ENCODE peak calls at places on chromosomes 12 and 14, in four cellular contexts. One of them, this sample, is unnamed.

GRCh38 chr14:59360923-59361794 is 104.0 kb downstream of the GPR135 start:
- DNase-seq in K562: peak; percentile 42
- DNase-seq in CD4-positive, alpha-beta memory T cell: no peak
- DNase-seq in HepG2: peak; percentile 59
- DNase-seq in this sample: peak; percentile 22

GRCh38 chr14:51327376-51327775 is 87.3 kb downstream of the TMX1 start:
- DNase-seq in CD4-positive, alpha-beta memory T cell: no peak
- DNase-seq in K562: no peak
- DNase-seq in HepG2: no peak
- DNase-seq in this sample: no peak

GRCh38 chr14:101665478-101666078 is 95.9 kb upstream of the PPP2R5C start:
- DNase-seq in K562: peak; percentile 11
- DNase-seq in CD4-positive, alpha-beta memory T cell: peak; percentile 13
- DNase-seq in HepG2: peak; percentile 32
- DNase-seq in this sample: no peak

GRCh38 chr14:65290830-65291229 is 121.7 kb upstream of the FUT8 start:
- DNase-seq in K562: no peak
- DNase-seq in HepG2: peak; percentile 68
- DNase-seq in CD4-positive, alpha-beta memory T cell: no peak
- DNase-seq in this sample: no peak

GRCh38 chr12:102406033-102406584 is 74.3 kb downstream of the IGF1 start:
- DNase-seq in K562: no peak
- DNase-seq in HepG2: no peak
- DNase-seq in CD4-positive, alpha-beta memory T cell: no peak
- DNase-seq in this sample: peak; percentile 48

GRCh38 chr14:25055005-25055404 is 5.1 kb upstream of the STXBP6 start:
- DNase-seq in K562: no peak
- DNase-seq in CD4-positive, alpha-beta memory T cell: no peak
- DNase-seq in HepG2: no peak
- DNase-seq in this sample: no peak

GRCh38 chr14:96764012-96764411 is 33.2 kb upstream of the VRK1 start:
- DNase-seq in CD4-positive, alpha-beta memory T cell: no peak
- DNase-seq in HepG2: no peak
- DNase-seq in K562: no peak
- DNase-seq in this sample: no peak

GRCh38 chr12:48556631-48557030 is 13.2 kb downstream of the LALBA start:
- DNase-seq in HepG2: no peak
- DNase-seq in CD4-positive, alpha-beta memory T cell: no peak
- DNase-seq in K562: no peak
- DNase-seq in this sample: no peak

GRCh38 chr12:55642275-55643068 is 5.8 kb downstream of the OR10P1 start:
- DNase-seq in K562: no peak
- DNase-seq in CD4-positive, alpha-beta memory T cell: no peak
- DNase-seq in HepG2: no peak
- DNase-seq in this sample: no peak

GRCh38 chr12:95815635-95816212 is 25.2 kb upstream of the NTN4 start:
- DNase-seq in CD4-positive, alpha-beta memory T cell: peak; percentile 20
- DNase-seq in K562: no peak
- DNase-seq in HepG2: peak; percentile 36
- DNase-seq in this sample: no peak

GRCh38 chr14:73467800-73468199 is 9.5 kb upstream of the NUMB start:
- DNase-seq in K562: no peak
- DNase-seq in CD4-positive, alpha-beta memory T cell: no peak
- DNase-seq in HepG2: no peak
- DNase-seq in this sample: no peak

GRCh38 chr12:110741795-110742717 is 635 bp downstream of the PPP1CC start:
- DNase-seq in K562: no peak
- DNase-seq in CD4-positive, alpha-beta memory T cell: no peak
- DNase-seq in HepG2: no peak
- DNase-seq in this sample: peak; percentile 62

GRCh38 chr14:93199031-93199430 is 7.8 kb downstream of the GON7 start:
- DNase-seq in CD4-positive, alpha-beta memory T cell: no peak
- DNase-seq in HepG2: no peak
- DNase-seq in K562: no peak
- DNase-seq in this sample: no peak

GRCh38 chr12:79659961-79660431 is 30.8 kb downstream of the PAWR start:
- DNase-seq in CD4-positive, alpha-beta memory T cell: no peak
- DNase-seq in HepG2: no peak
- DNase-seq in K562: no peak
- DNase-seq in this sample: no peak

GRCh38 chr12:49706351-49707126 is 666 bp downstream of the FMNL3 start:
- DNase-seq in HepG2: no peak
- DNase-seq in CD4-positive, alpha-beta memory T cell: no peak
- DNase-seq in K562: peak; percentile 62
- DNase-seq in this sample: no peak

GRCh38 chr12:53048780-53049401 is 974 bp upstream of the TNS2 start:
- DNase-seq in CD4-positive, alpha-beta memory T cell: no peak
- DNase-seq in K562: peak; percentile 38
- DNase-seq in HepG2: peak; percentile 40
- DNase-seq in this sample: no peak

GRCh38 chr14:98984719-98985041 is 287.3 kb downstream of the BCL11B start:
- DNase-seq in CD4-positive, alpha-beta memory T cell: peak; percentile 87
- DNase-seq in K562: peak; percentile 35
- DNase-seq in HepG2: no peak
- DNase-seq in this sample: no peak

GRCh38 chr12:89671469-89671868 is 37.2 kb downstream of the ATP2B1 start:
- DNase-seq in K562: no peak
- DNase-seq in HepG2: no peak
- DNase-seq in CD4-positive, alpha-beta memory T cell: no peak
- DNase-seq in this sample: no peak

GRCh38 chr14:64112859-64113258 is 181.3 kb downstream of the ESR2 start:
- DNase-seq in CD4-positive, alpha-beta memory T cell: no peak
- DNase-seq in HepG2: no peak
- DNase-seq in K562: no peak
- DNase-seq in this sample: no peak

GRCh38 chr14:57273236-57273635 is 4.5 kb downstream of the AP5M1 start:
- DNase-seq in HepG2: peak; percentile 16
- DNase-seq in K562: no peak
- DNase-seq in CD4-positive, alpha-beta memory T cell: no peak
- DNase-seq in this sample: no peak

GRCh38 chr14:48325486-48325885 is 650.1 kb upstream of the MDGA2 start:
- DNase-seq in CD4-positive, alpha-beta memory T cell: no peak
- DNase-seq in K562: no peak
- DNase-seq in HepG2: no peak
- DNase-seq in this sample: no peak

GRCh38 chr12:55929306-55929791 is 1.6 kb upstream of the DGKA start:
- DNase-seq in K562: no peak
- DNase-seq in CD4-positive, alpha-beta memory T cell: peak; percentile 94
- DNase-seq in HepG2: no peak
- DNase-seq in this sample: no peak

GRCh38 chr14:36946872-36947271 is 225.5 kb downstream of the SLC25A21 start:
- DNase-seq in HepG2: no peak
- DNase-seq in K562: no peak
- DNase-seq in CD4-positive, alpha-beta memory T cell: no peak
- DNase-seq in this sample: no peak

GRCh38 chr12:2668816-2669215 is 126.0 kb upstream of the FKBP4 start:
- DNase-seq in K562: no peak
- DNase-seq in CD4-positive, alpha-beta memory T cell: no peak
- DNase-seq in HepG2: no peak
- DNase-seq in this sample: no peak

GRCh38 chr12:110669193-110669502 is 19.8 kb downstream of the HVCN1 start:
- DNase-seq in HepG2: no peak
- DNase-seq in CD4-positive, alpha-beta memory T cell: no peak
- DNase-seq in K562: no peak
- DNase-seq in this sample: no peak

GRCh38 chr12:22121224-22121623 is 75.2 kb downstream of the CMAS start:
- DNase-seq in HepG2: peak; percentile 9
- DNase-seq in CD4-positive, alpha-beta memory T cell: peak; percentile 26
- DNase-seq in K562: no peak
- DNase-seq in this sample: no peak

GRCh38 chr12:52252728-52253328 is 19.8 kb downstream of the KRT7 start:
- DNase-seq in K562: no peak
- DNase-seq in HepG2: no peak
- DNase-seq in CD4-positive, alpha-beta memory T cell: no peak
- DNase-seq in this sample: no peak

GRCh38 chr14:30333934-30334333 is 225.0 kb upstream of the G2E3 start:
- DNase-seq in HepG2: no peak
- DNase-seq in K562: no peak
- DNase-seq in CD4-positive, alpha-beta memory T cell: no peak
- DNase-seq in this sample: no peak

GRCh38 chr14:69260246-69260978 is 454 bp downstream of the GALNT16 start:
- DNase-seq in CD4-positive, alpha-beta memory T cell: no peak
- DNase-seq in K562: peak; percentile 8
- DNase-seq in HepG2: no peak
- DNase-seq in this sample: no peak

GRCh38 chr14:74612346-74613021 is 447 bp upstream of the LTBP2 start:
- DNase-seq in K562: peak; percentile 89
- DNase-seq in CD4-positive, alpha-beta memory T cell: peak; percentile 86
- DNase-seq in HepG2: peak; percentile 51
- DNase-seq in this sample: peak; percentile 21

GRCh38 chr12:34398366-34398705 is 376.0 kb downstream of the ALG10 start:
- DNase-seq in HepG2: no peak
- DNase-seq in K562: peak; percentile 1
- DNase-seq in CD4-positive, alpha-beta memory T cell: no peak
- DNase-seq in this sample: no peak

GRCh38 chr12:59322473-59322872 is 273.4 kb upstream of the SLC16A7 start:
- DNase-seq in CD4-positive, alpha-beta memory T cell: no peak
- DNase-seq in HepG2: no peak
- DNase-seq in K562: no peak
- DNase-seq in this sample: peak; percentile 70

GRCh38 chr12:65509953-65510352 is 231.5 kb downstream of the MSRB3 start:
- DNase-seq in CD4-positive, alpha-beta memory T cell: no peak
- DNase-seq in K562: no peak
- DNase-seq in HepG2: no peak
- DNase-seq in this sample: no peak

GRCh38 chr12:65511927-65512326 is 233.4 kb downstream of the MSRB3 start:
- DNase-seq in HepG2: no peak
- DNase-seq in K562: no peak
- DNase-seq in CD4-positive, alpha-beta memory T cell: no peak
- DNase-seq in this sample: no peak

GRCh38 chr12:65510584-65511050 is 232.1 kb downstream of the MSRB3 start:
- DNase-seq in K562: no peak
- DNase-seq in CD4-positive, alpha-beta memory T cell: no peak
- DNase-seq in HepG2: peak; percentile 88
- DNase-seq in this sample: peak; percentile 33

GRCh38 chr12:65508281-65509035 is 230.0 kb downstream of the MSRB3 start:
- DNase-seq in K562: no peak
- DNase-seq in CD4-positive, alpha-beta memory T cell: no peak
- DNase-seq in HepG2: no peak
- DNase-seq in this sample: no peak

DNA sequence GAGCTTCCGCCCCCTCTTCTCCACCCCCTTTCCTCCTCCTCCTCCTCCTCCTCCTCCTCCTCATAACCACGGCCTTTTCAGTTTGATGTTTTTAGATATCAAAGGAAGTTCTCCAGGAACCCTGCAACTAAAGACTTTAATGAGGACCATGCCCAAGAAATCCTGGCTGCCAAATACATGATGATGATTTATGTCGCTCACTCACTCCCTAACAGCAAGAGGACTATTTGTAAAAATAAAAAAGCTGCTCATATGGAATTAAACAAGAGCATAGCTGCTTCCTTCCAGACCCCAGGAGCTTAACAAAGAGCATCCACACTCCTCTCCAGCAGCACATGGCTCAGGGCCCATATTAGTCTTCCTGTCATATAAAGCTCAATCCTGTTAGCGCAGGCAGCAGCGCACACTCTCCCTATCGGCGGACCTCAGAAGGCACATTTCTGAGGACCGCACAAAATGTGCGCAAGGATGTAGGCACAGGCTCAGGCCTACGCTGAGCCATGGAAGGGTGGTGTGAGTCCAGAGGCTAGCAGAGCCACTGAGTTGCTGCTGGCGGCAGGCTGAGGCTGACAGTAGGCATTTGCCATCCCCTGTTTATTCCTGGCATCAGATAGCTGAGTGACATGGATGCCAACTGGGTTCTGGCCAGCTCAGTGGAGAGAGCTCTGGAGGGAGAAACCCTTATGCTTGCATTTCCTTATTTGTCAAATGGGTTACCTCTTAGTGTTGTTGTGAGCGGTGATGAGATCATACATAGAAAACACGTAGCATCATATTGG is 232.8 kb downstream of the MSRB3 start:
- DNase-seq in CD4-positive, alpha-beta memory T cell: no peak
- DNase-seq in K562: no peak
- DNase-seq in HepG2: no peak
- DNase-seq in this sample: peak; percentile 29
- H3K27ac ChIP-seq in CD4-positive, alpha-beta memory T cell: no peak overlapping the region
- H3K27ac ChIP-seq in K562: no peak overlapping the region
- H3K27ac ChIP-seq in HepG2: no peak overlapping the region
- H3K27ac ChIP-seq in this sample: no peak overlapping the region

GRCh38 chr12:132451836-132452195 is 38.1 kb upstream of the FBRSL1 start:
- DNase-seq in K562: no peak
- DNase-seq in HepG2: no peak
- DNase-seq in CD4-positive, alpha-beta memory T cell: no peak
- DNase-seq in this sample: no peak

GRCh38 chr12:132454154-132454948 is 35.6 kb upstream of the FBRSL1 start:
- DNase-seq in K562: no peak
- DNase-seq in HepG2: no peak
- DNase-seq in CD4-positive, alpha-beta memory T cell: no peak
- DNase-seq in this sample: no peak

GRCh38 chr12:132451172-132451835 is 38.6 kb upstream of the FBRSL1 start:
- DNase-seq in HepG2: no peak
- DNase-seq in CD4-positive, alpha-beta memory T cell: no peak
- DNase-seq in K562: no peak
- DNase-seq in this sample: no peak

GRCh38 chr12:132453361-132454133 is 36.4 kb upstream of the FBRSL1 start:
- DNase-seq in HepG2: no peak
- DNase-seq in CD4-positive, alpha-beta memory T cell: no peak
- DNase-seq in K562: no peak
- DNase-seq in this sample: no peak

GRCh38 chr12:132452596-132453350 is 37.2 kb upstream of the FBRSL1 start:
- DNase-seq in CD4-positive, alpha-beta memory T cell: no peak
- DNase-seq in K562: no peak
- DNase-seq in HepG2: no peak
- DNase-seq in this sample: no peak
- H3K27ac ChIP-seq in CD4-positive, alpha-beta memory T cell: no peak overlapping the region
- H3K27ac ChIP-seq in K562: no peak overlapping the region
- H3K27ac ChIP-seq in HepG2: no peak overlapping the region
- H3K27ac ChIP-seq in this sample: no peak overlapping the region

DNA sequence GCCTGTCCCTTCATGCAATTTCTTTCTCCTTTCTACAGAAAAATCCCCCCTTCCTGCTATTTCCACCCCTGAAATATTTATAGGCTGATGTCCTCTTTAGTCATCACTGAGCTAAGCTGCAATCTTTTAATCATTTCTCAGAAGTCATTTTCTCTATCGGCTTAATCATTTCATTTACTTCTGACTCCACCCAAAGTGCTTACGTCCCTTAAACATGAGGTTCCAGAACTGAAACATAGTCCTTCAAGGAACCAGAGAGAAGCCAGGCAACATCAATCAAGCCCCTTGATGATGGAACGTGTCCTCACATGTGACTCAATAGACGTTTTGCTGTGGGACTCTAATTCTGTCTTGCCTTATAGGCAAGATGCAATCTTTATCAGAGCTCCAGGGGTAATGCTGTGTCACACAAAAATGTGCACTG is 148.7 kb upstream of the KRR1 start:
- DNase-seq in HepG2: no peak
- DNase-seq in CD4-positive, alpha-beta memory T cell: no peak
- DNase-seq in K562: no peak
- DNase-seq in this sample: no peak
- H3K27ac ChIP-seq in HepG2: no peak overlapping the region
- H3K27ac ChIP-seq in CD4-positive, alpha-beta memory T cell: no peak overlapping the region
- H3K27ac ChIP-seq in K562: no peak overlapping the region
- H3K27ac ChIP-seq in this sample: no peak overlapping the region

GRCh38 chr12:124909831-124910560 is 4.5 kb downstream of the UBC start:
- DNase-seq in K562: no peak
- DNase-seq in CD4-positive, alpha-beta memory T cell: no peak
- DNase-seq in HepG2: no peak
- DNase-seq in this sample: no peak
- H3K27ac ChIP-seq in K562: peak overlapping the region; percentile 12
- H3K27ac ChIP-seq in CD4-positive, alpha-beta memory T cell: peak overlapping the region; percentile 3
- H3K27ac ChIP-seq in HepG2: peak overlapping the region; percentile 14
- H3K27ac ChIP-seq in this sample: peak overlapping the region; percentile 10

This sample was measured in substantia nigra.